ENCODE peak calls at places on chromosomes 12 and 14, in five cellular contexts. I, U, C, Q and M are unnamed samples.

GRCh38 chr12:3161861-3162260 is 84.7 kb downstream of the TSPAN9 start:
- DNase-seq in I (no peak), U (no peak), C (no peak), Q (no peak), M (no peak)

GRCh38 chr14:53786045-53786444 is 170.6 kb downstream of the BMP4 start:
- DNase-seq in I (no peak), U (no peak), C (no peak), Q (no peak), M (no peak)

GRCh38 chr14:29222671-29223268 is 456.2 kb downstream of the FOXG1 start:
- DNase-seq in I (no peak), U (no peak), C (peak), Q (peak), M (peak)

GRCh38 chr14:92649934-92650545 is 98.4 kb downstream of the LGMN start:
- DNase-seq in I (peak), U (no peak), C (peak), Q (peak), M (peak)

GRCh38 chr12:66188584-66189475 is at the start of gene IRAK3:
- DNase-seq in I (peak), U (peak), C (peak), Q (peak), M (peak)

GRCh38 chr12:108649668-108650067 is 16.0 kb upstream of the SELPLG start:
- DNase-seq in I (no peak), U (no peak), C (no peak), Q (peak), M (peak)

GRCh38 chr14:55849833-55850232 is 268.4 kb upstream of the PELI2 start:
- DNase-seq in I (no peak), U (no peak), C (no peak), Q (no peak), M (no peak)

GRCh38 chr12:117571321-117571720 is 209.9 kb upstream of the NOS1 start:
- DNase-seq in I (no peak), U (no peak), C (no peak), Q (no peak), M (no peak)

GRCh38 chr12:53053223-53054111 is 3.6 kb downstream of the TNS2 start:
- DNase-seq in I (peak), U (no peak), C (peak), Q (no peak), M (no peak)

GRCh38 chr12:82968644-82969339 is 282.1 kb downstream of the TMTC2 start:
- DNase-seq in I (no peak), U (no peak), C (no peak), Q (no peak), M (no peak)

GRCh38 chr14:68677476-68677875 is 115.4 kb downstream of the ZFP36L1 start:
- DNase-seq in I (no peak), U (no peak), C (no peak), Q (no peak), M (no peak)

GRCh38 chr12:108568653-108569154 is 6.3 kb downstream of the ISCU start:
- DNase-seq in I (no peak), U (no peak), C (no peak), Q (no peak), M (no peak)

GRCh38 chr14:55938249-55938791 is 179.9 kb upstream of the PELI2 start:
- DNase-seq in I (peak), U (no peak), C (no peak), Q (peak), M (peak)

GRCh38 chr12:24396266-24396665 is 446.8 kb upstream of the SOX5 start:
- DNase-seq in I (no peak), U (no peak), C (no peak), Q (no peak), M (no peak)

GRCh38 chr12:12613334-12613733 is 1.7 kb downstream of the CREBL2 start:
- DNase-seq in I (no peak), U (no peak), C (no peak), Q (no peak), M (no peak)

GRCh38 chr12:12779529-12779928 is 5.9 kb upstream of the APOLD1 start:
- DNase-seq in I (no peak), U (no peak), C (no peak), Q (peak), M (no peak)

GRCh38 chr14:76227450-76228050 is 75.8 kb downstream of the GPATCH2L start:
- DNase-seq in I (no peak), U (no peak), C (no peak), Q (peak), M (no peak)

GRCh38 chr12:96208801-96209534 is 14.8 kb downstream of the ELK3 start:
- DNase-seq in I (no peak), U (no peak), C (no peak), Q (no peak), M (no peak)

GRCh38 chr12:58513866-58514265 is 406.4 kb downstream of the LRIG3 start:
- DNase-seq in I (no peak), U (no peak), C (no peak), Q (no peak), M (no peak)

GRCh38 chr12:127504874-127505273 is 762.1 kb upstream of the TMEM132C start:
- DNase-seq in I (no peak), U (no peak), C (no peak), Q (no peak), M (no peak)

GRCh38 chr14:52960627-52961026 is 9.8 kb upstream of the FERMT2 start:
- DNase-seq in I (peak), U (no peak), C (no peak), Q (no peak), M (no peak)

GRCh38 chr14:73958591-73958990 is 8.5 kb downstream of the COQ6 start:
- DNase-seq in I (no peak), U (no peak), C (no peak), Q (no peak), M (no peak)

GRCh38 chr12:81284137-81284536 is 206.3 kb downstream of the ACSS3 start:
- DNase-seq in I (no peak), U (no peak), C (no peak), Q (peak), M (no peak)

GRCh38 chr12:14417717-14418116 is 52.2 kb downstream of the ATF7IP start:
- DNase-seq in I (peak), U (peak), C (no peak), Q (peak), M (peak)

GRCh38 chr14:55324812-55325211 is 53.6 kb downstream of the FBXO34 start:
- DNase-seq in I (no peak), U (no peak), C (no peak), Q (no peak), M (no peak)